ENCODE peak calls at places on chromosomes 5 and 9, in eight cellular contexts. R is OCI-LY7, K is stomach, J is endothelial cell of umbilical vein, S is astrocyte, G is spleen, L is lower lobe of right lung, N is SJSA1. Y is an unnamed sample.

GRCh38 chr9:2029666-2030170 is 14.6 kb downstream of the SMARCA2 start:
- DNase-seq in G (no peak), S (no peak), K (no peak), L (no peak), R (no peak), N (no peak), J (no peak), Y (no peak)

GRCh38 chr9:26301659-26302058 is 590.9 kb downstream of the CAAP1 start:
- DNase-seq in K (no peak), N (no peak), G (no peak), R (no peak), S (no peak), J (no peak), L (no peak), Y (no peak)

GRCh38 chr5:37619353-37619752 is 220.5 kb downstream of the GDNF start:
- DNase-seq in L (no peak), K (no peak), R (no peak), N (no peak), J (no peak), S (peak; percentile 60), G (no peak), Y (no peak)

GRCh38 chr9:4298255-4299005 is 1.4 kb downstream of the GLIS3 start:
- DNase-seq in G (no peak), J (peak; percentile 53), R (no peak), S (no peak), K (peak; percentile 43), N (peak; percentile 41), L (peak; percentile 50), Y (peak; percentile 56)

GRCh38 chr9:4086119-4087088 is 213.5 kb downstream of the GLIS3 start:
- DNase-seq in R (no peak), S (no peak), G (no peak), K (no peak), N (no peak), L (no peak), J (no peak), Y (no peak)

GRCh38 chr5:28542968-28543367 is 1504.6 kb upstream of the CDH9 start:
- DNase-seq in J (peak; percentile 16), K (no peak), S (peak; percentile 98), L (no peak), G (no peak), R (no peak), N (no peak), Y (no peak)

GRCh38 chr5:116404001-116404400 is 170.6 kb downstream of the SEMA6A start:
- DNase-seq in K (no peak), R (no peak), S (no peak), L (no peak), N (no peak), J (peak; percentile 68), G (no peak), Y (no peak)

GRCh38 chr9:106333487-106333886 is 529.5 kb upstream of the ZNF462 start:
- DNase-seq in N (no peak), R (no peak), L (no peak), S (no peak), J (no peak), G (no peak), K (no peak), Y (no peak)

GRCh38 chr5:134124289-134125194 is 10.1 kb downstream of the TCF7 start:
- DNase-seq in G (no peak), S (peak; percentile 71), J (no peak), R (no peak), N (peak; percentile 94), L (no peak), K (no peak), Y (no peak)

GRCh38 chr5:150637245-150638052 is 3.0 kb upstream of the SYNPO start:
- DNase-seq in K (peak; percentile 63), N (peak; percentile 97), S (peak; percentile 95), J (peak; percentile 92), L (no peak), R (no peak), G (no peak), Y (no peak)

GRCh38 chr5:43694027-43694426 is 91.0 kb downstream of the NNT start:
- DNase-seq in L (no peak), S (no peak), N (no peak), G (no peak), R (no peak), J (no peak), K (no peak), Y (no peak)

GRCh38 chr9:118961857-118962256 is 407.4 kb downstream of the BRINP1 start:
- DNase-seq in R (no peak), N (no peak), J (no peak), G (no peak), L (no peak), S (peak; percentile 92), K (no peak), Y (no peak)

GRCh38 chr9:655875-656274 is 185.6 kb upstream of the DMRT1 start:
- DNase-seq in L (peak; percentile 64), G (no peak), N (no peak), R (no peak), S (no peak), J (no peak), K (peak; percentile 88), Y (no peak)

GRCh38 chr9:133547116-133547515 is 12.6 kb downstream of the ADAMTSL2 start:
- DNase-seq in R (no peak), L (no peak), S (no peak), K (no peak), G (no peak), N (no peak), J (no peak), Y (no peak)

GRCh38 chr5:64026493-64026892 is 64.2 kb upstream of the HTR1A start:
- DNase-seq in N (no peak), L (no peak), R (no peak), K (no peak), J (no peak), G (no peak), S (no peak), Y (no peak)

GRCh38 chr9:114583776-114584175 is 3.8 kb upstream of the ATP6V1G1 start:
- DNase-seq in K (no peak), S (no peak), R (no peak), G (no peak), L (no peak), N (no peak), J (no peak), Y (no peak)

GRCh38 chr5:131609774-131610173 is 25.3 kb downstream of the RAPGEF6 start:
- DNase-seq in S (peak; percentile 83), K (no peak), R (no peak), J (no peak), L (no peak), N (no peak), G (no peak), Y (no peak)

GRCh38 chr5:157689942-157690689 is 18.8 kb downstream of the C5orf52 start:
- DNase-seq in R (no peak), N (peak; percentile 48), G (peak; percentile 78), L (no peak), S (no peak), K (no peak), J (no peak), Y (no peak)

GRCh38 chr9:128245293-128246151 is 30.3 kb downstream of the GOLGA2 start:
- DNase-seq in R (no peak), J (peak; percentile 61), G (no peak), S (peak; percentile 57), L (no peak), K (no peak), N (peak; percentile 73), Y (no peak)

GRCh38 chr9:112811518-112811917 is 61.0 kb downstream of the SNX30 start:
- DNase-seq in K (no peak), G (no peak), J (no peak), L (no peak), S (no peak), N (no peak), R (no peak), Y (no peak)

GRCh38 chr5:33146916-33147315 is 293.8 kb upstream of the TARS1 start:
- DNase-seq in K (no peak), G (no peak), N (no peak), R (no peak), J (no peak), S (peak; percentile 32), L (no peak), Y (no peak)

GRCh38 chr5:139246394-139246793 is 47.1 kb upstream of the MATR3 start:
- DNase-seq in J (peak; percentile 49), S (no peak), L (peak; percentile 54), G (peak; percentile 62), K (no peak), N (peak; percentile 57), R (no peak), Y (no peak)

GRCh38 chr9:130432796-130433167 is 12.0 kb upstream of the ASS1 start:
- DNase-seq in L (no peak), J (no peak), R (no peak), G (no peak), K (no peak), N (no peak), S (no peak), Y (no peak)
- H3K4me3 ChIP-seq in L (peak overlapping the region; percentile 34), J (no peak overlapping the region), R (no peak overlapping the region), G (no peak overlapping the region), K (peak overlapping the region; percentile 39), N (no peak overlapping the region), S (peak overlapping the region; percentile 49), Y (peak overlapping the region; percentile 33)

GRCh38 chr5:86465052-86465838 is 152.5 kb upstream of the COX7C start:
- DNase-seq in S (no peak), G (no peak), K (no peak), R (peak; percentile 2), L (no peak), J (no peak), N (no peak), Y (no peak)
- H3K9me3 ChIP-seq in S (peaks cover 9% of the 10 kb centered on the region), G (peaks cover 20% of the 10 kb centered on the region), K (peaks cover 54% of the 10 kb centered on the region), R (peaks cover 6% of the 10 kb centered on the region), L (peaks cover 22% of the 10 kb centered on the region), J (peaks cover 2% of the 10 kb centered on the region), N (peaks cover 11% of the 10 kb centered on the region), Y (peaks cover 6% of the 10 kb centered on the region)

GRCh38 chr9:16622541-16622940 is 247.9 kb downstream of the BNC2 start:
- DNase-seq in N (no peak), L (no peak), K (no peak), S (no peak), J (no peak), G (no peak), R (no peak), Y (no peak)
- H3K4me3 ChIP-seq in N (no peak overlapping the region), L (no peak overlapping the region), K (no peak overlapping the region), S (no peak overlapping the region), J (no peak overlapping the region), G (no peak overlapping the region), R (no peak overlapping the region), Y (no peak overlapping the region)

GRCh38 chr5:170509323-170509660 is 5.5 kb downstream of the KCNIP1 start:
- DNase-seq in L (no peak), R (no peak), N (no peak), J (no peak), K (no peak), S (no peak), G (no peak), Y (no peak)
- H3K9me3 ChIP-seq in L (no peaks in the 10 kb centered on the region), R (no peaks in the 10 kb centered on the region), N (no peaks in the 10 kb centered on the region), J (no peaks in the 10 kb centered on the region), K (no peaks in the 10 kb centered on the region), S (no peaks in the 10 kb centered on the region), G (no peaks in the 10 kb centered on the region), Y (no peaks in the 10 kb centered on the region)

GRCh38 chr5:141040093-141040762 is 10.9 kb upstream of the PCDHB1 start:
- DNase-seq in S (no peak), N (no peak), R (no peak), L (peak; percentile 65), G (no peak), K (no peak), J (peak; percentile 37), Y (no peak)
- H3K4me3 ChIP-seq in S (peak overlapping the region; percentile 35), N (no peak overlapping the region), R (no peak overlapping the region), L (peak overlapping the region; percentile 51), G (peak overlapping the region; percentile 6), K (peak overlapping the region; percentile 32), J (no peak overlapping the region), Y (no peak overlapping the region)